ENCODE peak calls at places on chromosomes 11 and 22, in six cellular contexts. One of them, this sample, is unnamed.

GRCh38 chr22:46381142-46381541 is 45.6 kb downstream of the TRMU start:
- DNase-seq in HuH-7: no peak
- DNase-seq in stimulated activated CD4-positive, alpha-beta T cell treated with anti-CD3 and anti-CD28 coated beads, TNF-alpha, amount 100 ng/mL, for 48 hours: no peak
- DNase-seq in SW 1271: no peak
- DNase-seq in CD4-positive, alpha-beta memory T cell: no peak
- DNase-seq in pons: no peak
- DNase-seq in this sample: no peak

GRCh38 chr11:98842187-98842586 is 178.6 kb upstream of the CNTN5 start:
- DNase-seq in HuH-7: no peak
- DNase-seq in stimulated activated CD4-positive, alpha-beta T cell treated with anti-CD3 and anti-CD28 coated beads, TNF-alpha, amount 100 ng/mL, for 48 hours: no peak
- DNase-seq in SW 1271: no peak
- DNase-seq in CD4-positive, alpha-beta memory T cell: no peak
- DNase-seq in pons: no peak
- DNase-seq in this sample: no peak

GRCh38 chr11:403761-404431 is 9.9 kb downstream of the PKP3 start:
- DNase-seq in HuH-7: no peak
- DNase-seq in stimulated activated CD4-positive, alpha-beta T cell treated with anti-CD3 and anti-CD28 coated beads, TNF-alpha, amount 100 ng/mL, for 48 hours: no peak
- DNase-seq in SW 1271: no peak
- DNase-seq in CD4-positive, alpha-beta memory T cell: no peak
- DNase-seq in pons: no peak
- DNase-seq in this sample: no peak

GRCh38 chr11:19040051-19040450 is 20.5 kb downstream of the MRGPRX2 start:
- DNase-seq in HuH-7: no peak
- DNase-seq in stimulated activated CD4-positive, alpha-beta T cell treated with anti-CD3 and anti-CD28 coated beads, TNF-alpha, amount 100 ng/mL, for 48 hours: no peak
- DNase-seq in SW 1271: no peak
- DNase-seq in CD4-positive, alpha-beta memory T cell: no peak
- DNase-seq in pons: no peak
- DNase-seq in this sample: no peak

GRCh38 chr11:63532799-63533475 is 3.7 kb upstream of the PLAAT4 start:
- DNase-seq in HuH-7: no peak
- DNase-seq in stimulated activated CD4-positive, alpha-beta T cell treated with anti-CD3 and anti-CD28 coated beads, TNF-alpha, amount 100 ng/mL, for 48 hours: no peak
- DNase-seq in SW 1271: no peak
- DNase-seq in CD4-positive, alpha-beta memory T cell: no peak
- DNase-seq in pons: peak
- DNase-seq in this sample: no peak

GRCh38 chr11:134944131-134944530 is 532.1 kb upstream of the B3GAT1 start:
- DNase-seq in HuH-7: no peak
- DNase-seq in stimulated activated CD4-positive, alpha-beta T cell treated with anti-CD3 and anti-CD28 coated beads, TNF-alpha, amount 100 ng/mL, for 48 hours: no peak
- DNase-seq in SW 1271: no peak
- DNase-seq in CD4-positive, alpha-beta memory T cell: no peak
- DNase-seq in pons: no peak
- DNase-seq in this sample: no peak

GRCh38 chr22:45787770-45788169 is 116.1 kb downstream of the ATXN10 start:
- DNase-seq in HuH-7: no peak
- DNase-seq in stimulated activated CD4-positive, alpha-beta T cell treated with anti-CD3 and anti-CD28 coated beads, TNF-alpha, amount 100 ng/mL, for 48 hours: no peak
- DNase-seq in SW 1271: no peak
- DNase-seq in CD4-positive, alpha-beta memory T cell: no peak
- DNase-seq in pons: no peak
- DNase-seq in this sample: no peak

GRCh38 chr11:35491231-35491871 is 34.1 kb downstream of the PAMR1 start:
- DNase-seq in HuH-7: no peak
- DNase-seq in stimulated activated CD4-positive, alpha-beta T cell treated with anti-CD3 and anti-CD28 coated beads, TNF-alpha, amount 100 ng/mL, for 48 hours: no peak
- DNase-seq in SW 1271: no peak
- DNase-seq in CD4-positive, alpha-beta memory T cell: no peak
- DNase-seq in pons: no peak
- DNase-seq in this sample: no peak

GRCh38 chr22:44392446-44392921 is 79.7 kb upstream of the SHISAL1 start:
- DNase-seq in HuH-7: no peak
- DNase-seq in stimulated activated CD4-positive, alpha-beta T cell treated with anti-CD3 and anti-CD28 coated beads, TNF-alpha, amount 100 ng/mL, for 48 hours: no peak
- DNase-seq in SW 1271: no peak
- DNase-seq in CD4-positive, alpha-beta memory T cell: no peak
- DNase-seq in pons: no peak
- DNase-seq in this sample: no peak

GRCh38 chr22:46061124-46061410 is 84.1 kb upstream of the WNT7B start:
- DNase-seq in HuH-7: peak
- DNase-seq in stimulated activated CD4-positive, alpha-beta T cell treated with anti-CD3 and anti-CD28 coated beads, TNF-alpha, amount 100 ng/mL, for 48 hours: no peak
- DNase-seq in SW 1271: no peak
- DNase-seq in CD4-positive, alpha-beta memory T cell: no peak
- DNase-seq in pons: no peak
- DNase-seq in this sample: no peak

GRCh38 chr11:116697011-116697410 is 75.8 kb downstream of the BUD13 start:
- DNase-seq in HuH-7: no peak
- DNase-seq in stimulated activated CD4-positive, alpha-beta T cell treated with anti-CD3 and anti-CD28 coated beads, TNF-alpha, amount 100 ng/mL, for 48 hours: no peak
- DNase-seq in SW 1271: no peak
- DNase-seq in CD4-positive, alpha-beta memory T cell: no peak
- DNase-seq in pons: no peak
- DNase-seq in this sample: no peak

GRCh38 chr11:130677486-130678153 is 229.2 kb downstream of the ADAMTS15 start:
- DNase-seq in HuH-7: no peak
- DNase-seq in stimulated activated CD4-positive, alpha-beta T cell treated with anti-CD3 and anti-CD28 coated beads, TNF-alpha, amount 100 ng/mL, for 48 hours: no peak
- DNase-seq in SW 1271: peak
- DNase-seq in CD4-positive, alpha-beta memory T cell: no peak
- DNase-seq in pons: no peak
- DNase-seq in this sample: no peak

GRCh38 chr11:11016943-11017342 is 159.1 kb upstream of the ZBED5 start:
- DNase-seq in HuH-7: no peak
- DNase-seq in stimulated activated CD4-positive, alpha-beta T cell treated with anti-CD3 and anti-CD28 coated beads, TNF-alpha, amount 100 ng/mL, for 48 hours: no peak
- DNase-seq in SW 1271: no peak
- DNase-seq in CD4-positive, alpha-beta memory T cell: no peak
- DNase-seq in pons: no peak
- DNase-seq in this sample: no peak

GRCh38 chr11:102205805-102206204 is 95.6 kb downstream of the YAP1 start:
- DNase-seq in HuH-7: no peak
- DNase-seq in stimulated activated CD4-positive, alpha-beta T cell treated with anti-CD3 and anti-CD28 coated beads, TNF-alpha, amount 100 ng/mL, for 48 hours: no peak
- DNase-seq in SW 1271: no peak
- DNase-seq in CD4-positive, alpha-beta memory T cell: no peak
- DNase-seq in pons: no peak
- DNase-seq in this sample: no peak

GRCh38 chr11:88315981-88316441 is 21.5 kb downstream of the CTSC start:
- DNase-seq in HuH-7: no peak
- DNase-seq in stimulated activated CD4-positive, alpha-beta T cell treated with anti-CD3 and anti-CD28 coated beads, TNF-alpha, amount 100 ng/mL, for 48 hours: no peak
- DNase-seq in SW 1271: no peak
- DNase-seq in CD4-positive, alpha-beta memory T cell: no peak
- DNase-seq in pons: no peak
- DNase-seq in this sample: no peak

GRCh38 chr11:129611661-129612566 is 203.7 kb upstream of the TMEM45B start:
- DNase-seq in HuH-7: no peak
- DNase-seq in stimulated activated CD4-positive, alpha-beta T cell treated with anti-CD3 and anti-CD28 coated beads, TNF-alpha, amount 100 ng/mL, for 48 hours: no peak
- DNase-seq in SW 1271: no peak
- DNase-seq in CD4-positive, alpha-beta memory T cell: no peak
- DNase-seq in pons: no peak
- DNase-seq in this sample: no peak

GRCh38 chr22:31342389-31343125 is 3.6 kb downstream of the PATZ1 start:
- DNase-seq in HuH-7: no peak
- DNase-seq in stimulated activated CD4-positive, alpha-beta T cell treated with anti-CD3 and anti-CD28 coated beads, TNF-alpha, amount 100 ng/mL, for 48 hours: no peak
- DNase-seq in SW 1271: no peak
- DNase-seq in CD4-positive, alpha-beta memory T cell: no peak
- DNase-seq in pons: no peak
- DNase-seq in this sample: no peak

GRCh38 chr11:64186205-64187165 is 514 bp downstream of the STIP1 start:
- DNase-seq in HuH-7: no peak
- DNase-seq in stimulated activated CD4-positive, alpha-beta T cell treated with anti-CD3 and anti-CD28 coated beads, TNF-alpha, amount 100 ng/mL, for 48 hours: no peak
- DNase-seq in SW 1271: no peak
- DNase-seq in CD4-positive, alpha-beta memory T cell: peak
- DNase-seq in pons: peak
- DNase-seq in this sample: no peak

GRCh38 chr11:26227311-26227710 is 104.6 kb upstream of the ANO3 start:
- DNase-seq in HuH-7: peak
- DNase-seq in stimulated activated CD4-positive, alpha-beta T cell treated with anti-CD3 and anti-CD28 coated beads, TNF-alpha, amount 100 ng/mL, for 48 hours: no peak
- DNase-seq in SW 1271: no peak
- DNase-seq in CD4-positive, alpha-beta memory T cell: no peak
- DNase-seq in pons: peak
- DNase-seq in this sample: peak

GRCh38 chr11:65590240-65590738 is 5.3 kb downstream of the KCNK7 start:
- DNase-seq in HuH-7: no peak
- DNase-seq in stimulated activated CD4-positive, alpha-beta T cell treated with anti-CD3 and anti-CD28 coated beads, TNF-alpha, amount 100 ng/mL, for 48 hours: no peak
- DNase-seq in SW 1271: no peak
- DNase-seq in CD4-positive, alpha-beta memory T cell: no peak
- DNase-seq in pons: no peak
- DNase-seq in this sample: no peak

GRCh38 chr22:35318346-35319215 is 18.9 kb downstream of the TOM1 start:
- DNase-seq in HuH-7: no peak
- DNase-seq in stimulated activated CD4-positive, alpha-beta T cell treated with anti-CD3 and anti-CD28 coated beads, TNF-alpha, amount 100 ng/mL, for 48 hours: no peak
- DNase-seq in SW 1271: no peak
- DNase-seq in CD4-positive, alpha-beta memory T cell: no peak
- DNase-seq in pons: no peak
- DNase-seq in this sample: no peak

GRCh38 chr11:3201112-3201581 is 17.5 kb downstream of the MRGPRG start:
- DNase-seq in HuH-7: no peak
- DNase-seq in stimulated activated CD4-positive, alpha-beta T cell treated with anti-CD3 and anti-CD28 coated beads, TNF-alpha, amount 100 ng/mL, for 48 hours: no peak
- DNase-seq in SW 1271: no peak
- DNase-seq in CD4-positive, alpha-beta memory T cell: no peak
- DNase-seq in pons: no peak
- DNase-seq in this sample: no peak

GRCh38 chr11:120065176-120065575 is 72.7 kb downstream of the TRIM29 start:
- DNase-seq in HuH-7: no peak
- DNase-seq in stimulated activated CD4-positive, alpha-beta T cell treated with anti-CD3 and anti-CD28 coated beads, TNF-alpha, amount 100 ng/mL, for 48 hours: no peak
- DNase-seq in SW 1271: no peak
- DNase-seq in CD4-positive, alpha-beta memory T cell: no peak
- DNase-seq in pons: no peak
- DNase-seq in this sample: no peak

GRCh38 chr11:123122341-123122740 is 60.4 kb upstream of the HSPA8 start:
- DNase-seq in HuH-7: peak
- DNase-seq in stimulated activated CD4-positive, alpha-beta T cell treated with anti-CD3 and anti-CD28 coated beads, TNF-alpha, amount 100 ng/mL, for 48 hours: no peak
- DNase-seq in SW 1271: no peak
- DNase-seq in CD4-positive, alpha-beta memory T cell: no peak
- DNase-seq in pons: no peak
- DNase-seq in this sample: no peak

GRCh38 chr22:49143812-49144211 is 683.9 kb downstream of the BRD1 start:
- DNase-seq in HuH-7: no peak
- DNase-seq in stimulated activated CD4-positive, alpha-beta T cell treated with anti-CD3 and anti-CD28 coated beads, TNF-alpha, amount 100 ng/mL, for 48 hours: no peak
- DNase-seq in SW 1271: no peak
- DNase-seq in CD4-positive, alpha-beta memory T cell: no peak
- DNase-seq in pons: no peak
- DNase-seq in this sample: no peak

GRCh38 chr11:33774356-33775063 is at the start of gene FBXO3:
- DNase-seq in HuH-7: peak
- DNase-seq in stimulated activated CD4-positive, alpha-beta T cell treated with anti-CD3 and anti-CD28 coated beads, TNF-alpha, amount 100 ng/mL, for 48 hours: peak
- DNase-seq in SW 1271: peak
- DNase-seq in CD4-positive, alpha-beta memory T cell: peak
- DNase-seq in pons: peak
- DNase-seq in this sample: peak

GRCh38 chr22:39839198-39839597 is 54.4 kb downstream of the ENTHD1 start:
- DNase-seq in HuH-7: no peak
- DNase-seq in stimulated activated CD4-positive, alpha-beta T cell treated with anti-CD3 and anti-CD28 coated beads, TNF-alpha, amount 100 ng/mL, for 48 hours: no peak
- DNase-seq in SW 1271: no peak
- DNase-seq in CD4-positive, alpha-beta memory T cell: no peak
- DNase-seq in pons: no peak
- DNase-seq in this sample: no peak

GRCh38 chr22:31268281-31268680 is 24.0 kb downstream of the PIK3IP1 start:
- DNase-seq in HuH-7: no peak
- DNase-seq in stimulated activated CD4-positive, alpha-beta T cell treated with anti-CD3 and anti-CD28 coated beads, TNF-alpha, amount 100 ng/mL, for 48 hours: no peak
- DNase-seq in SW 1271: no peak
- DNase-seq in CD4-positive, alpha-beta memory T cell: no peak
- DNase-seq in pons: no peak
- DNase-seq in this sample: no peak

GRCh38 chr22:27848005-27848404 is 46.4 kb upstream of the MN1 start:
- DNase-seq in HuH-7: no peak
- DNase-seq in stimulated activated CD4-positive, alpha-beta T cell treated with anti-CD3 and anti-CD28 coated beads, TNF-alpha, amount 100 ng/mL, for 48 hours: no peak
- DNase-seq in SW 1271: no peak
- DNase-seq in CD4-positive, alpha-beta memory T cell: no peak
- DNase-seq in pons: no peak
- DNase-seq in this sample: no peak

GRCh38 chr22:23915230-23915754 is 21.1 kb downstream of the MIF start:
- DNase-seq in HuH-7: no peak
- DNase-seq in stimulated activated CD4-positive, alpha-beta T cell treated with anti-CD3 and anti-CD28 coated beads, TNF-alpha, amount 100 ng/mL, for 48 hours: no peak
- DNase-seq in SW 1271: no peak
- DNase-seq in CD4-positive, alpha-beta memory T cell: no peak
- DNase-seq in pons: no peak
- DNase-seq in this sample: no peak

This sample was measured in GM18507.